ENCODE peak calls at places on chromosomes 11 and 22, in five cellular contexts. N, C, F, D and J are unnamed samples.

GRCh38 chr22:32603651-32604540 is 129.3 kb downstream of the FBXO7 start:
- DNase-seq in C (no peak), N (no peak), D (no peak), F (no peak), J (no peak)

GRCh38 chr11:66546966-66547661 is 411 bp downstream of the ACTN3 start:
- DNase-seq in F (no peak), D (no peak), C (no peak), N (no peak), J (no peak)

GRCh38 chr11:74417379-74417804 is 19.2 kb upstream of the PGM2L1 start:
- DNase-seq in F (no peak), D (peak; percentile 31), N (no peak), C (no peak), J (no peak)

GRCh38 chr11:69140635-69141034 is 15.1 kb upstream of the SMIM38 start:
- DNase-seq in D (no peak), F (no peak), C (no peak), N (no peak), J (no peak)

GRCh38 chr11:83871013-83871412 is 584.8 kb upstream of the CCDC90B start:
- DNase-seq in C (no peak), D (no peak), N (no peak), F (no peak), J (no peak)

GRCh38 chr22:30245985-30246901 is at the start of gene LIF:
- DNase-seq in C (no peak), N (no peak), F (peak; percentile 53), D (no peak), J (no peak)

GRCh38 chr11:75028321-75029097 is 39.8 kb downstream of the NEU3 start:
- DNase-seq in N (no peak), F (no peak), C (no peak), D (no peak), J (no peak)

GRCh38 chr11:2593393-2593950 is 106.3 kb downstream of the KCNQ1OT1 start:
- DNase-seq in D (no peak), C (no peak), F (no peak), N (no peak), J (no peak)

GRCh38 chr22:41910599-41911291 is 4.1 kb downstream of the SHISA8 start:
- DNase-seq in F (no peak), N (peak; percentile 38), D (no peak), C (no peak), J (no peak)

GRCh38 chr11:45182902-45183301 is 36.5 kb downstream of the PRDM11 start:
- DNase-seq in F (no peak), D (no peak), C (peak; percentile 60), N (no peak), J (no peak)

GRCh38 chr11:78916759-78917158 is 342.1 kb upstream of the NARS2 start:
- DNase-seq in D (no peak), C (no peak), F (no peak), N (no peak), J (no peak)

GRCh38 chr22:16975155-16975885 is 32.7 kb downstream of the GAB4 start:
- DNase-seq in F (no peak), C (no peak), N (no peak), D (no peak), J (no peak)

GRCh38 chr11:109894242-109894641 is 198.9 kb upstream of the ZC3H12C start:
- DNase-seq in N (no peak), C (no peak), F (no peak), D (no peak), J (no peak)

GRCh38 chr11:121892131-121892681 is 223.8 kb downstream of the BLID start:
- DNase-seq in D (peak; percentile 85), N (no peak), F (no peak), C (no peak), J (peak; percentile 55)

GRCh38 chr22:30309981-30310672 is 16.6 kb downstream of the TBC1D10A start:
- DNase-seq in D (no peak), N (no peak), C (no peak), F (peak; percentile 59), J (no peak)

GRCh38 chr11:34855021-34855753 is 61.0 kb downstream of the APIP start:
- DNase-seq in F (no peak), D (no peak), C (no peak), N (no peak), J (no peak)

GRCh38 chr11:12066799-12067508 is 43.4 kb upstream of the MICAL2 start:
- DNase-seq in C (no peak), D (peak; percentile 95), N (peak; percentile 67), F (no peak), J (no peak)

GRCh38 chr11:111296196-111296595 is 2.1 kb upstream of the POU2AF3 start:
- DNase-seq in D (no peak), N (no peak), C (no peak), F (no peak), J (no peak)

GRCh38 chr22:38049812-38050619 is 7.2 kb upstream of the PICK1 start:
- DNase-seq in D (no peak), C (no peak), F (no peak), N (peak; percentile 88), J (no peak)

GRCh38 chr11:134639586-134640330 is 227.7 kb upstream of the B3GAT1 start:
- DNase-seq in N (no peak), C (no peak), F (peak; percentile 71), D (no peak), J (peak; percentile 36)

GRCh38 chr11:12280199-12280837 is 97.1 kb upstream of the PARVA start:
- DNase-seq in F (no peak), C (no peak), D (no peak), N (no peak), J (no peak)

GRCh38 chr22:21962655-21962949 is 10.0 kb upstream of the PPM1F start:
- DNase-seq in C (no peak), F (no peak), N (no peak), D (no peak), J (no peak)

GRCh38 chr11:46267930-46268329 is 9.5 kb upstream of the CREB3L1 start:
- DNase-seq in D (no peak), N (no peak), C (no peak), F (no peak), J (no peak)

GRCh38 chr11:26144309-26144690 is 187.6 kb upstream of the ANO3 start:
- DNase-seq in C (no peak), F (no peak), D (no peak), N (no peak), J (no peak)

GRCh38 chr11:70471254-70471653 is 72.9 kb downstream of the CTTN start:
- DNase-seq in N (no peak), F (peak; percentile 11), D (no peak), C (peak; percentile 78), J (no peak)

GRCh38 chr11:17506942-17507341 is 30.3 kb upstream of the ABCC8 start:
- DNase-seq in F (no peak), D (no peak), C (no peak), N (no peak), J (no peak)

GRCh38 chr11:44467413-44467812 is 98.0 kb upstream of the CD82 start:
- DNase-seq in D (no peak), N (no peak), F (no peak), C (no peak), J (no peak)

GRCh38 chr11:35629914-35630313 is 11.7 kb downstream of the FJX1 start:
- DNase-seq in F (no peak), C (peak; percentile 59), N (no peak), D (peak; percentile 97), J (peak; percentile 97)

GRCh38 chr11:46389450-46390330 is 1.9 kb downstream of the CHRM4 start:
- DNase-seq in F (peak; percentile 41), N (peak; percentile 77), C (peak; percentile 92), D (no peak), J (peak; percentile 25)

GRCh38 chr11:76668362-76669155 is 2.0 kb downstream of the LRRC32 start:
- DNase-seq in N (no peak), F (no peak), D (no peak), C (no peak), J (no peak)

GRCh38 chr11:95432714-95433503 is 201.9 kb upstream of the SESN3 start:
- DNase-seq in F (no peak), N (no peak), D (no peak), C (no peak), J (no peak)

GRCh38 chr11:71240865-71241691 is 11.3 kb downstream of the SHANK2 start:
- DNase-seq in N (no peak), F (no peak), D (peak; percentile 59), C (peak; percentile 38), J (peak; percentile 48)

GRCh38 chr11:75946531-75947530 is 131.8 kb downstream of the UVRAG start:
- DNase-seq in D (no peak), N (no peak), F (peak; percentile 44), C (no peak), J (no peak)

GRCh38 chr22:27489265-27489675 is 312.3 kb downstream of the MN1 start:
- DNase-seq in N (no peak), C (no peak), F (no peak), D (no peak), J (no peak)

GRCh38 chr22:19753090-19753842 is 7.3 kb upstream of the TBX1 start:
- DNase-seq in C (no peak), F (no peak), N (no peak), D (no peak), J (no peak)

GRCh38 chr22:19753996-19754700 is 6.4 kb upstream of the TBX1 start:
- DNase-seq in C (no peak), F (no peak), N (no peak), D (no peak), J (no peak)

GRCh38 chr22:19755145-19755710 is 5.3 kb upstream of the TBX1 start:
- DNase-seq in D (no peak), F (no peak), N (no peak), C (no peak), J (no peak)

GRCh38 chr22:19755722-19756287 is 4.8 kb upstream of the TBX1 start:
- DNase-seq in C (no peak), N (no peak), F (no peak), D (no peak), J (no peak)

GRCh38 chr22:19754701-19755144 is 5.9 kb upstream of the TBX1 start:
- DNase-seq in F (no peak), N (no peak), C (no peak), D (no peak), J (no peak)
- H3K4me3 ChIP-seq in F (no peak overlapping the region), N (no peak overlapping the region), C (no peak overlapping the region), D (no peak overlapping the region), J (no peak overlapping the region)

GRCh38 chr11:102935514-102935913 is 20.0 kb downstream of the MMP13 start:
- DNase-seq in D (no peak), C (no peak), N (no peak), F (no peak), J (no peak)

GRCh38 chr11:102932678-102933077 is 22.9 kb downstream of the MMP13 start:
- DNase-seq in D (no peak), F (no peak), N (no peak), C (no peak), J (no peak)

GRCh38 chr11:102934735-102935134 is 20.8 kb downstream of the MMP13 start:
- DNase-seq in F (no peak), N (no peak), C (no peak), D (no peak), J (no peak)

GRCh38 chr11:102930451-102930850 is 25.1 kb downstream of the MMP13 start:
- DNase-seq in D (no peak), F (no peak), N (no peak), C (no peak), J (no peak)

GRCh38 chr11:102933627-102934026 is 21.9 kb downstream of the MMP13 start:
- DNase-seq in C (no peak), N (no peak), F (no peak), D (no peak), J (no peak)
- TF ChIP-seq CTCF in C (no peak), N (no peak), F (no peak), D (no peak), J (no peak)

GRCh38 chr22:43734370-43735005 is 77.6 kb downstream of the EFCAB6 start:
- DNase-seq in D (peak; percentile 20), F (no peak), C (no peak), N (no peak), J (no peak)
- H3K4me3 ChIP-seq in D (no peak overlapping the region), F (no peak overlapping the region), C (no peak overlapping the region), N (no peak overlapping the region), J (no peak overlapping the region)

GRCh38 chr22:35761037-35761436 is 43.4 kb downstream of the APOL5 start:
- DNase-seq in F (no peak), N (no peak), C (peak; percentile 15), D (no peak), J (no peak)
- TF ChIP-seq CTCF in F (peak; percentile 47), N (no peak), C (peak; percentile 21), D (peak; percentile 29), J (no peak)